ENCODE peak calls at places on chromosomes 5 and 9, in six cellular contexts. C is keratinocyte, A is neuronal stem cell, D is mucosa of descending colon, Z is endodermal cell, N is ascending aorta. V is an unnamed sample. For H3K4me1, the result is how much of the 10 kb centered on the place peaks cover.

GRCh38 chr5:123098767-123099513 is 9.9 kb downstream of the PRDM6 start:
- DNase-seq in C (no peak), A (no peak), D (no peak), Z (peak), N (no peak), V (no peak)

GRCh38 chr5:52864376-52864775 is 76.7 kb downstream of the ITGA1 start:
- DNase-seq in C (no peak), A (no peak), D (no peak), Z (no peak), N (no peak), V (no peak)

GRCh38 chr5:172436874-172437369 is 17.4 kb downstream of the SH3PXD2B start:
- DNase-seq in C (no peak), A (no peak), D (no peak), Z (no peak), N (no peak), V (no peak)

GRCh38 chr9:11107196-11107595 is 494.4 kb upstream of the PTPRD start:
- DNase-seq in C (no peak), A (no peak), D (no peak), Z (no peak), N (no peak), V (no peak)

GRCh38 chr9:124280176-124280691 is 22.5 kb downstream of the NEK6 start:
- DNase-seq in C (no peak), A (no peak), D (no peak), Z (no peak), N (peak), V (no peak)

GRCh38 chr5:137752873-137753226 is 1.3 kb downstream of the HNRNPA0 start:
- DNase-seq in C (no peak), A (no peak), D (no peak), Z (no peak), N (no peak), V (no peak)

GRCh38 chr5:102481044-102481715 is 17.6 kb downstream of the SLCO6A1 start:
- DNase-seq in C (no peak), A (no peak), D (no peak), Z (no peak), N (no peak), V (no peak)

GRCh38 chr5:10733426-10733825 is 27.6 kb downstream of the DAP start:
- DNase-seq in C (no peak), A (no peak), D (no peak), Z (no peak), N (no peak), V (no peak)

GRCh38 chr9:68869020-68869419 is 144.9 kb downstream of the PRKACG start:
- DNase-seq in C (no peak), A (no peak), D (no peak), Z (no peak), N (no peak), V (no peak)

GRCh38 chr9:96149881-96150280 is 152.1 kb downstream of the HSD17B3 start:
- DNase-seq in C (no peak), A (no peak), D (no peak), Z (no peak), N (no peak), V (no peak)

GRCh38 chr5:1468247-1468612 is 23.0 kb upstream of the SLC6A3 start:
- DNase-seq in C (no peak), A (no peak), D (peak), Z (peak), N (no peak), V (no peak)

GRCh38 chr9:86452194-86452828 is 98.1 kb upstream of the TUT7 start:
- DNase-seq in C (no peak), A (no peak), D (no peak), Z (no peak), N (no peak), V (no peak)

GRCh38 chr5:37730896-37731455 is 108.9 kb downstream of the GDNF start:
- DNase-seq in C (no peak), A (no peak), D (no peak), Z (no peak), N (no peak), V (no peak)

GRCh38 chr5:180111273-180111695 is 39.7 kb upstream of the RNF130 start:
- DNase-seq in C (no peak), A (no peak), D (no peak), Z (peak), N (no peak), V (no peak)

GRCh38 chr9:35611230-35611797 is 6.3 kb downstream of the TESK1 start:
- DNase-seq in C (no peak), A (no peak), D (peak), Z (peak), N (no peak), V (no peak)

GRCh38 chr5:15929616-15930303 is 249.8 kb downstream of the MARCHF11 start:
- DNase-seq in C (no peak), A (no peak), D (no peak), Z (no peak), N (no peak), V (no peak)

GRCh38 chr5:150515446-150515845 is 7.5 kb downstream of the NDST1 start:
- DNase-seq in C (no peak), A (no peak), D (no peak), Z (no peak), N (no peak), V (no peak)

GRCh38 chr9:5354184-5354583 is 14.5 kb upstream of the RLN1 start:
- DNase-seq in C (no peak), A (no peak), D (no peak), Z (no peak), N (no peak), V (no peak)

GRCh38 chr5:33817301-33817700 is 74.5 kb downstream of the ADAMTS12 start:
- DNase-seq in C (no peak), A (no peak), D (no peak), Z (no peak), N (no peak), V (no peak)

GRCh38 chr9:98983295-98984268 is 39.9 kb downstream of the COL15A1 start:
- DNase-seq in C (no peak), A (no peak), D (no peak), Z (no peak), N (no peak), V (no peak)

GRCh38 chr5:78905084-78905938 is 79.8 kb downstream of the ARSB start:
- DNase-seq in C (no peak), A (no peak), D (no peak), Z (no peak), N (no peak), V (no peak)

GRCh38 chr9:119370816-119371215 is 1.6 kb upstream of the BRINP1 start:
- DNase-seq in C (no peak), A (peak), D (peak), Z (peak), N (no peak), V (no peak)

GRCh38 chr5:126920291-126920690 is 110.1 kb downstream of the MARCHF3 start:
- DNase-seq in C (no peak), A (no peak), D (no peak), Z (no peak), N (no peak), V (no peak)

GRCh38 chr9:112754578-112754977 is 4.0 kb downstream of the SNX30 start:
- DNase-seq in C (peak), A (no peak), D (no peak), Z (peak), N (no peak), V (no peak)

GRCh38 chr5:27267209-27267824 is 228.9 kb upstream of the CDH9 start:
- DNase-seq in C (no peak), A (no peak), D (no peak), Z (no peak), N (no peak), V (no peak)

GRCh38 chr9:37944266-37944650 is 40.3 kb upstream of the SLC25A51 start:
- DNase-seq in C (no peak), A (no peak), D (no peak), Z (no peak), N (no peak), V (no peak)

GRCh38 chr5:57675236-57675635 is 192.6 kb upstream of the ACTBL2 start:
- DNase-seq in C (no peak), A (no peak), D (no peak), Z (no peak), N (no peak), V (no peak)

GRCh38 chr5:61933787-61934626 is 372.0 kb upstream of the KIF2A start:
- DNase-seq in C (no peak), A (peak), D (peak), Z (peak), N (no peak), V (no peak)

GRCh38 chr9:127184641-127185040 is 62.2 kb upstream of the ANGPTL2 start:
- DNase-seq in C (no peak), A (no peak), D (no peak), Z (no peak), N (no peak), V (no peak)

GRCh38 chr9:127183814-127184582 is 61.6 kb upstream of the ANGPTL2 start:
- DNase-seq in C (no peak), A (no peak), D (peak), Z (no peak), N (peak), V (no peak)

GRCh38 chr9:127186799-127187198 is 64.4 kb upstream of the ANGPTL2 start:
- DNase-seq in C (no peak), A (no peak), D (no peak), Z (no peak), N (no peak), V (no peak)

GRCh38 chr9:127185931-127186781 is 63.7 kb upstream of the ANGPTL2 start:
- DNase-seq in C (no peak), A (no peak), D (peak), Z (no peak), N (peak), V (no peak)

DNA sequence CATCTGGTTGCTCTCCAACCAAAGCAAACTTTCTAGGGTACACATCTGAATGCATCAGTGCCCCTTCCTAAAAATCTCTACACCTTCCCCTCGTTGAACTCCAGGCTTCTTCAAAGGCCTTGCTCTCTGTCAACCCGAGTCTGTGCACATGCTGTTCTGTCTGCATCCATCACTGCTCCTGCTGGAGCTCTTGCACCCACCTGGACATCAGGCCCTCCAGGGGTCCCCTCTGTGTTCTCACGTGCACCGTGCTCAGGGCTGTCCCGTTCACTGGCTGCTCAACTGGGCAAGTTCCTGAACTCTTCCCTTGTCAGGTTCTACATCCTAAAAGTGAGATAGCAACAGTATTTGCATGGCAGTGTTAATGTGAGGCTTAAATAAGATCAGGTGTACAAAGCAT is 62.7 kb upstream of the ANGPTL2 start:
- DNase-seq in C (no peak), A (no peak), D (no peak), Z (no peak), N (no peak), V (no peak)
- H3K4me1 ChIP-seq in C (under half), A (under half), D (under half), Z (under half), N (under half), V (under half)

GRCh38 chr5:139705655-139706587 is 57.8 kb downstream of the CXXC5 start:
- DNase-seq in C (no peak), A (no peak), D (no peak), Z (peak), N (no peak), V (no peak)
- H3K4me1 ChIP-seq in C (under half), A (under half), D (under half), Z (under half), N (under half), V (under half)

DNA sequence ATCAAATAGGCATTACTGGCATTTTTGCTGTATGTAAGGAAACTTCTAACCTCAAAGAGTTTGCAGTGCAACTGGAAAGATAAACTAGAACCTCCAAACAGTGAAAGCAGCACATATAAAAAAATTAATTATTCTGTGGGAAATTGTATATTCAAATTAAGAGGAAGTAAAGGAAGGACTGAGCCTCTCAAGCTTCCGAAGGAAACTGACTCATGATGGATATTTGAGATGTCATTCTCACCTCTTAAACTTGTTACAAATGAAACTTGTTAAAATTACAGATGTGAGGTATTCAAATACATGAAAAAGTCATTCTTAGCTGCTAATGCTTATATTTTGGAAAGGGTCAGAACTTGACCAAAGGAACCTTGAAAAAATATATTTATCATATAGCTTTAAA is 538.7 kb downstream of the PDE4D start:
- DNase-seq in C (no peak), A (no peak), D (no peak), Z (no peak), N (no peak), V (no peak)
- H3K4me1 ChIP-seq in C (under half), A (under half), D (under half), Z (under half), N (under half), V (under half)

GRCh38 chr5:107456281-107456715 is 214.4 kb downstream of the EFNA5 start:
- DNase-seq in C (peak), A (no peak), D (no peak), Z (no peak), N (no peak), V (no peak)

GRCh38 chr5:107457138-107457537 is 213.6 kb downstream of the EFNA5 start:
- DNase-seq in C (no peak), A (no peak), D (no peak), Z (no peak), N (no peak), V (no peak)

GRCh38 chr5:107458322-107458721 is 212.4 kb downstream of the EFNA5 start:
- DNase-seq in C (no peak), A (no peak), D (no peak), Z (no peak), N (no peak), V (no peak)

GRCh38 chr5:107459637-107460036 is 211.1 kb downstream of the EFNA5 start:
- DNase-seq in C (no peak), A (no peak), D (no peak), Z (no peak), N (no peak), V (no peak)

DNA sequence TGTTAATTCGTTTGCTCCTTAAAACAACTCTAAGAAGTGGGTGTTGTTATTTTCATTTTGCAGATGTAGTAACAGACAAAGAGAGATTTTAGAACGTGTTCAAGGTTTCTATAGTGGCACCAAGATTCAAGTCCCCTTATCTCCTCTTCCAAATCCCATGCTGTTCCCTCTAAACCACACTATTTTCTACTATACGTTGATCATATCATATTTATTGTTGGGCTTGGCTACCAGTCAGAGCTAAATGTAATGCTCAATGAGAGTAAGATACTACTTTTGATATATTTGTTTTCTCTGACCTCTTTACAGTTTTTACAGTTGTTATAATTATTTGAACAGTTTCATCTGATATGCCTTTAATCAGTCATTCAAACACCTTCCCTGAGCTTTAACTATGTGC is 212.9 kb downstream of the EFNA5 start:
- DNase-seq in C (no peak), A (no peak), D (no peak), Z (no peak), N (no peak), V (no peak)
- H3K4me1 ChIP-seq in C (under half), A (under half), D (under half), Z (under half), N (under half), V (half or more)

DNA sequence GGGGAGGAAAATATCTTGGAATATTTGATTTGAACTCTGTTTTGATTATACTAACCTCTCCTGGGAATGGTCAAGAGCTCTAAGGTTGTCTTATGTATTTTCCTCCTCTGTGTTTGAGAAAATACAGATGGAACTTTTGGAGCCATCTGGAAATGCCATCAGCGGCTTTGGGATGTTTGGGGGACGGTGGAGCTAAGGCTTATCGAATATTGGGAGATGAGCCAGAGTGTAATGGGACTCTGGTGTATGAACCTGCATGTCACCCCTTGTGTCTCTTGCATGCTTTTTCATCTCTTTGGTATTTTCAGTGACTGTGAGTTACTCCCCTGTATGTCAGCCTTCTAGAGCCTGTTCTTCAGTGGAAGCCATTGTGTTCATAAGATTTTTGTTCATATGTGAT is 180.0 kb upstream of the OTULINL start:
- DNase-seq in C (no peak), A (no peak), D (no peak), Z (no peak), N (no peak), V (no peak)
- H3K4me1 ChIP-seq in C (under half), A (under half), D (under half), Z (under half), N (under half), V (under half)